ENCODE peak calls at places on chromosomes 6 and 20, in seven cellular contexts. K is H9, C is left ventricle myocardium inferior, R is B cell, X is heart left ventricle, T is endothelial cell, I is mammary epithelial cell. M is an unnamed sample.

GRCh38 chr20:51369503-51369902 is 173.0 kb downstream of the NFATC2 start:
- DNase-seq in K (no peak), C (no peak), R (no peak), X (no peak), T (no peak), I (no peak), M (no peak)

GRCh38 chr6:16832027-16832688 is 70.9 kb upstream of the ATXN1 start:
- DNase-seq in K (no peak), C (no peak), R (no peak), X (no peak), T (no peak), I (no peak), M (no peak)

GRCh38 chr6:30743099-30744053 is 889 bp upstream of the FLOT1 start:
- DNase-seq in K (no peak), C (no peak), R (no peak), X (peak; percentile 52), T (peak; percentile 21), I (peak; percentile 50), M (peak; percentile 12)

GRCh38 chr6:80872194-80872950 is 765.9 kb downstream of the BCKDHB start:
- DNase-seq in K (no peak), C (peak; percentile 16), R (no peak), X (peak; percentile 39), T (no peak), I (no peak), M (no peak)

GRCh38 chr6:32432050-32432450 is 7.6 kb upstream of the HLA-DRA start:
- DNase-seq in K (no peak), C (no peak), R (no peak), X (no peak), T (no peak), I (no peak), M (no peak)

GRCh38 chr6:161079566-161080262 is 88.1 kb downstream of the MAP3K4 start:
- DNase-seq in K (no peak), C (no peak), R (no peak), X (no peak), T (no peak), I (peak; percentile 84), M (no peak)

GRCh38 chr20:58421497-58421850 is 32.4 kb downstream of the VAPB start:
- DNase-seq in K (no peak), C (no peak), R (no peak), X (no peak), T (no peak), I (no peak), M (no peak)

GRCh38 chr6:137767931-137768690 is 98.9 kb upstream of the TNFAIP3 start:
- DNase-seq in K (no peak), C (no peak), R (no peak), X (no peak), T (no peak), I (peak; percentile 48), M (no peak)

GRCh38 chr20:16583444-16583843 is 10.2 kb upstream of the KIF16B start:
- DNase-seq in K (no peak), C (no peak), R (no peak), X (no peak), T (no peak), I (no peak), M (no peak)

GRCh38 chr6:16322666-16323312 is 84.4 kb downstream of the GMPR start:
- DNase-seq in K (peak; percentile 59), C (peak; percentile 55), R (peak; percentile 78), X (peak; percentile 77), T (no peak), I (no peak), M (no peak)

GRCh38 chr6:79671605-79672266 is 40.6 kb downstream of the SH3BGRL2 start:
- DNase-seq in K (peak; percentile 31), C (peak; percentile 42), R (no peak), X (peak; percentile 41), T (no peak), I (peak; percentile 73), M (no peak)

GRCh38 chr6:121912905-121913304 is 477.5 kb downstream of the GJA1 start:
- DNase-seq in K (no peak), C (no peak), R (no peak), X (no peak), T (no peak), I (no peak), M (no peak)

GRCh38 chr20:59805786-59806577 is 127.5 kb downstream of the SYCP2 start:
- DNase-seq in K (peak; percentile 22), C (no peak), R (no peak), X (peak; percentile 8), T (no peak), I (no peak), M (no peak)

GRCh38 chr20:1674990-1675389 is 17.4 kb upstream of the SIRPG start:
- DNase-seq in K (no peak), C (no peak), R (no peak), X (no peak), T (no peak), I (no peak), M (no peak)

DNA sequence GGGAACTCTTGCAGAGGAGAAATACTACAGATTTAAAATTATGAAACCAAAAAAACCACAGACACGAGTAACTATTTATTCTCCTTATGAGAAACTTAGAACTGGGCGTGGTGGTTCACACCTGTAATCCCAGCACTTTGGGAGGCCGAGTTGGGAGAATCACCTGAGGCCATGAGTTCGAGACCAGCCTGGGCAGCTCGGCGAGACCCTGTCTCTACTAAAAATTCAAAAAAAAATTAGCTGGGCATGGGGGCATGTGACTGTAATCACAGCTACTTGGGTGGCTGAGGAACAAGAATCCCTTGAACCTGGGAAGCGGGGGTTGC is 36.8 kb downstream of the SSR1 start:
- DNase-seq in K (no peak), C (no peak), R (no peak), X (no peak), T (no peak), I (no peak), M (no peak)
- TF ChIP-seq CTCF in K (no peak), C (no peak), R (peak; percentile 56), X (peak; percentile 1), T (peak; percentile 14), I (no peak), M (no peak)

GRCh38 chr20:63452341-63453028 is 20.0 kb downstream of the KCNQ2 start:
- DNase-seq in K (no peak), C (no peak), R (no peak), X (no peak), T (no peak), I (no peak), M (no peak)

GRCh38 chr20:63454729-63455567 is 17.5 kb downstream of the KCNQ2 start:
- DNase-seq in K (no peak), C (no peak), R (no peak), X (no peak), T (no peak), I (no peak), M (no peak)

GRCh38 chr20:63451821-63452220 is 20.6 kb downstream of the KCNQ2 start:
- DNase-seq in K (no peak), C (no peak), R (no peak), X (no peak), T (no peak), I (no peak), M (no peak)

GRCh38 chr20:63455568-63455859 is 16.9 kb downstream of the KCNQ2 start:
- DNase-seq in K (no peak), C (no peak), R (no peak), X (no peak), T (no peak), I (no peak), M (no peak)

DNA sequence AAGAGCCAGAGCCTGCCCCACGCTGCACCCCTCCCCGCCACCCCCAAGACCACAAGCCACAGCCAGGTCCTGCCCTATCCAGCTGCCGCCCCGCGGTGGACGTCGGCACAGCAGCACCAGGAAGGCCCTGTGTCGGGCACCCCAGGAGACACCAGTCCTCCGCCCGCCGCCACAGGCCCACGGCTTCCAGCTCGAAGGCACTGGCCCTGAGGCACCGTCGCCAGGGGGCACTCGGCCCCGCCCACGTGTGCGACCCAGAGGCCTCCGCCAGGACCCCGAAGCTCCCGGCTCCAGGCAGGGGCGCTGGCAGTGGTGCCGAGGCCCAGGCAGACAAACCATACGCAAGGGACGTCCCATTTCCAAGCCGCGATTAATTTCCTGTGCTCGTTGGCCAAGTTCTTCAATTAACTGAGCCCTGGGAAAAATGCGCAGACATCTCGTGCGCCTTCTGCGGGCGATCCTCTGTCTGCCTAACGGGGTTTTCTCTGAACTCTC is 19.4 kb downstream of the KCNQ2 start:
- DNase-seq in K (peak; percentile 71), C (no peak), R (no peak), X (no peak), T (no peak), I (no peak), M (no peak)
- TF ChIP-seq CTCF in K (no peak), C (peak; percentile 32), R (no peak), X (no peak), T (no peak), I (no peak), M (no peak)

GRCh38 chr6:168368063-168368835 is 48.7 kb upstream of the DACT2 start:
- DNase-seq in K (no peak), C (no peak), R (peak; percentile 29), X (no peak), T (no peak), I (no peak), M (no peak)
- TF ChIP-seq CTCF in K (no peak), C (no peak), R (no peak), X (no peak), T (no peak), I (no peak), M (no peak)

GRCh38 chr20:49361872-49362663 is 84.2 kb upstream of the ZNFX1 start:
- DNase-seq in K (no peak), C (no peak), R (no peak), X (no peak), T (no peak), I (no peak), M (no peak)
- TF ChIP-seq CTCF in K (no peak), C (no peak), R (no peak), X (no peak), T (no peak), I (no peak), M (no peak)

GRCh38 chr6:125787791-125788190 is 3.0 kb upstream of the NCOA7 start:
- DNase-seq in K (no peak), C (no peak), R (no peak), X (no peak), T (no peak), I (no peak), M (no peak)
- TF ChIP-seq CTCF in K (peak; percentile 14), C (peak; percentile 55), R (no peak), X (peak; percentile 41), T (no peak), I (no peak), M (peak; percentile 30)

DNA sequence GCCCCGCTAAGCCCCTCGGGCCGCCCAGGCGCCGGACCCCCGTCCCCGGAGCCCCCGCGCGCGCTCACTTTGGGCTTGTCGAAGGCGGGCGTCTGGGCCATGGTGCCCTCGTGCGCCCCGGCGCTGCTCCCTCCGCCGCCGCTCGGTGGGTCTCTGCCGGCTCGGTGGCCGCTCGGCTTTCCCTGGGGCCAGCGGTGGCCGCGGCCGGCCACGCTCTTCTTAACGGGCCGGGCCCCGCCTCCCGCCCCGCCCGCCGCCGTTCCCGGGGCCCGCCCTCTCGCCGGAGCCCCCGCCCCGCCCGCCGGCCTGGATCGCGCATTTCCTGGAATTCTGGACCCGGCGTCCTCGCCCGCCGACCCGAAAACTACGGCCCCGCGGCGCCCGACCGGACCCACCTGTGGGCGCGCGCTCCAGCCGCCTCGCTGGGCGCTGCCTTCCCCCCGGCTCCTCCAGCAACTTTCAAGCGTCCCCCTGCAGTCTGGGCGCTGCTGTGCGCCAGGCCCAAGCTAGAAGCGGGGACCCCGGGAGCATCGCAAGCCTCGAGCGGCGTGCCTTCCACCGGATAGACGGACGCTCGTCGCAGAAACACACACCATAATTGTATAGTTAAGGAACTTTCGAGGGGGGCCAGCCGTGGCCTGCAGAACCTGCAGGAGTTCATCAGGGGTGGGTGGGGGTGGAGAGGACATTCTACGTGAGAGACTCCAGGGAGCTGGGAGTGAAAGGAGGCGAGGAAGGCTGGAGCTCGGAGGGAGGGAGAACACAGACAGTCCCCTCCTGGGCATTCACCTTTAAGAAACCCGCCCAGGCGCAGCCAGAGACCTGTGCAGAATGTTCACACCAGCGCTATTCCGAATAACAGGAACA is at the start of gene ADA:
- DNase-seq in K (peak; percentile 61), C (peak; percentile 78), R (no peak), X (peak; percentile 81), T (peak; percentile 58), I (peak; percentile 63), M (peak; percentile 46)
- TF ChIP-seq CTCF in K (no peak), C (peak; percentile 30), R (no peak), X (no peak), T (no peak), I (no peak), M (peak; percentile 25)

M was measured in progenitor cell of endocrine pancreas.